ENCODE peak calls at places on chromosomes 13 and 19, in four cellular contexts. P, Q, T and N are unnamed samples. For H3K27me3, the result is how much of the 10 kb centered on the place peaks cover.

GRCh38 chr13:42041017-42041683 is 7.3 kb upstream of the DGKH start:
- DNase-seq in Q (no peak), T (peak), P (peak), N (peak)

GRCh38 chr13:109773276-109773675 is 13.1 kb downstream of the IRS2 start:
- DNase-seq in Q (no peak), T (no peak), P (no peak), N (no peak)

GRCh38 chr13:73849292-73849691 is 284.9 kb downstream of the KLF12 start:
- DNase-seq in Q (peak), T (peak), P (peak), N (peak)

GRCh38 chr19:51029718-51030117 is 3.3 kb upstream of the KLK11 start:
- DNase-seq in Q (no peak), T (no peak), P (no peak), N (no peak)

GRCh38 chr19:3227054-3227626 is 2.7 kb downstream of the CELF5 start:
- DNase-seq in P (no peak), T (no peak), Q (no peak), N (no peak)

GRCh38 chr19:58181902-58182576 is 822 bp upstream of the ZNF274 start:
- DNase-seq in P (peak), T (peak), Q (no peak), N (peak)

GRCh38 chr13:79548886-79549285 is 67.9 kb downstream of the NDFIP2 start:
- DNase-seq in P (peak), Q (no peak), T (no peak), N (no peak)

GRCh38 chr13:105774739-105775460 is 760.6 kb downstream of the EFNB2 start:
- DNase-seq in Q (no peak), P (peak), T (peak), N (no peak)

GRCh38 chr13:98022210-98022609 is 68.7 kb downstream of the IPO5 start:
- DNase-seq in Q (no peak), T (no peak), P (peak), N (no peak)

GRCh38 chr13:45207319-45207718 is 6.5 kb upstream of the KCTD4 start:
- DNase-seq in T (no peak), P (no peak), Q (no peak), N (no peak)

GRCh38 chr19:49427855-49428546 is 2.8 kb downstream of the GFY start:
- DNase-seq in Q (no peak), T (no peak), P (no peak), N (no peak)

GRCh38 chr19:49423985-49424303 is 703 bp upstream of the PTH2 start:
- DNase-seq in Q (no peak), P (no peak), T (peak), N (no peak)

GRCh38 chr19:49425178-49425577 is at the start of gene GFY:
- DNase-seq in Q (no peak), T (no peak), P (no peak), N (no peak)

GRCh38 chr19:49427339-49427738 is 2.2 kb downstream of the GFY start:
- DNase-seq in Q (no peak), P (no peak), T (no peak), N (no peak)

GRCh38 chr19:49425922-49426592 is 869 bp downstream of the GFY start:
- DNase-seq in Q (peak), P (no peak), T (no peak), N (no peak)
- TF ChIP-seq EZH2 in Q (no peak), P (no peak), T (no peak), N (no peak)

GRCh38 chr13:20232556-20233277 is 598 bp upstream of the GJB6 start:
- DNase-seq in P (no peak), T (no peak), Q (no peak), N (no peak)
- H3K27me3 ChIP-seq in P (under half), T (under half), Q (under half), N (under half)

DNA sequence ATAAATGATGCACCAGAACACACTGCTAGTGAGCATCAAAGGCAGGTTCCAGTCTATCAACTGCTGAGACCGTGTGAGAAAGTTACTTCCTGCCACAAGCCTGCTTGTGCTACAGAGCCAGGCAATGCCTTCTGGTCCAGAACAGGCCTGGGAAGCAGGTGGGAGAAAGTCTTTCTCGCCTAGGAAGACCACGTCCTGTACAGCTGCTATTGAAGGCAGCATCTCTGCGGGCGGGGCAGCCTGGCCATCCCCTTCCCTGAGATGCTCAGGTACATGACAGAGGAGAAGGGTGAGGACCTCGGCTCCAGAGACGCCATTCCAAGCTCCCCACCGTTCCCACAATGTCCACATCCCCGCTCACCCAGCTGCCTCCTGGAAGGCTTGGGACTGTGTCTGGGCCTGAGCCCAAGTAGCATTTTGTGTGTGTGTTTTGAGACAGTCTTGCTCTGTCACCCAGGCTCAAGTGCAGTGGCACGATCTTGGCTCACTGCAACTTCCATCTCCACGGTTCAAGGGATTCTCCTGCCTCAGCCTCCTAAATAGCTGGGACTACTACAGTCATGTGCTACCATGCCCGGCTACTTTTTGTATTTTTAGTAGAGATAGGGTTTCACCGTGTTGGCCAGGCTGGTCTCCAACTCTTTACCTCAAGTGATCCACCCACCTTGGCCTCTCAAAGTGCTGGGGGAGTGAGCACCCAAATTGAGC is 3.4 kb downstream of the RFX1 start:
- DNase-seq in Q (no peak), T (peak), P (no peak), N (peak)
- H2AFZ ChIP-seq in Q (no peak), T (no peak), P (no peak), N (no peak)

GRCh38 chr19:13195678-13196077 is 45.5 kb downstream of the IER2 start:
- DNase-seq in P (no peak), T (no peak), Q (peak), N (peak)

GRCh38 chr19:13198634-13199033 is 48.4 kb downstream of the IER2 start:
- DNase-seq in P (no peak), Q (no peak), T (no peak), N (no peak)
- TF ChIP-seq EZH2 in P (no peak), Q (no peak), T (no peak), N (no peak)

DNA sequence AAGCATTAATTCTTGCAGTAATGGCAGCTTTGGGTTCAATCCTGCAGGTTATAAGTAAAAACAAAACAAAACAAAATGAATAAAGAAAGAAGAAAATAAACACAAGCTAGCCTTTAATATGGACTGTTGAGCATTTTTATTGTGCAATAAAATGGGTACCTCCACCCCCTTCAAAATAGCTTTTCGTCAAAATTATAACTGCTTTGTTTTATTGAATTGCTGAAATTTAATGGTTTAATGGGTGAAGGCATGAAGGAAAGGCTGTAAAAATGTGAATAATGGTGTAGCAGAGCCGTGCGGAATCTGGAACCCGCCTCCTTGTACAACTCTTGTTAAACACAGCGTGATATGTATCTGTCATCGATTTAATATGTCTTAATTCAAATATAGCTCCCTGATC is 2.2 kb upstream of the ZIC5 start:
- DNase-seq in T (no peak), P (no peak), Q (no peak), N (no peak)
- H3K27me3 ChIP-seq in T (under half), P (half or more), Q (under half), N (under half)

DNA sequence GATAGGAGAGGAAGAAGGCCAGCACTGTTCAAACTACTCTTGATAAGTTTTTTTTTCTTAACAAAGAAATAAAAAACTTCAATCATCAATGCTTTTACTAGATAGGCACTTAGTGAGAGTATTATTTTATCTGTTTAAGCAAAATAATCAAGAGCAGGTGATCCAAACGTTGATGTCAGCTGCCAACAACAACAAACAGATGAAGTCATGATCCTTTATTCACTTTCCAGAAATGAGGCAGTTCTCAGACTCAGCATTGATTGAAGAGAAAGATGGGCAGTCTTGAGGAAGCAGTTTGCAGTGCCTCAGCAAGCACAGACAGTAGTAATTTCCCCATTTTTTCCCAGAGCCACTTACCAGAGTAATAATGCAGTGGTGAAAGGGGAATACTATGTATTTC is 38.4 kb upstream of the CSNK1A1L start:
- DNase-seq in Q (no peak), P (peak), T (no peak), N (no peak)
- H2AFZ ChIP-seq in Q (no peak), P (no peak), T (no peak), N (no peak)

GRCh38 chr13:99989376-99990044 is 7.9 kb downstream of the ZIC2 start:
- DNase-seq in Q (no peak), T (no peak), P (no peak), N (no peak)
- TF ChIP-seq EZH2 in Q (peak), T (no peak), P (peak), N (no peak)